ENCODE peak calls at places on chromosomes 4 and X, in eight cellular contexts. J is heart left ventricle; L is fibroblast of lung; G is central memory CD4-positive, alpha-beta T cell; I is dermis microvascular lymphatic vessel endothelial cell; X is stimulated activated CD4-positive, alpha-beta T cell treated with anti-CD3 and anti-CD28 coated beads, TNF-alpha, amount 100 ng/mL, for 48 hours; E is cardiac fibroblast; C is ovary. O is an unnamed sample.

GRCh38 chr4:66094070-66094469 is 423.8 kb upstream of the EPHA5 start:
- DNase-seq in J (no peak), L (no peak), G (no peak), I (no peak), X (no peak), E (no peak), C (no peak), O (no peak)

GRCh38 chrX:109440475-109440874 is 41.4 kb downstream of the GUCY2F start:
- DNase-seq in J (no peak), L (no peak), G (no peak), I (no peak), X (no peak), E (no peak), C (no peak), O (no peak)

GRCh38 chr4:140252742-140253555 is 99.0 kb upstream of the MAML3 start:
- DNase-seq in J (peak), L (peak), G (peak), I (peak), X (no peak), E (peak), C (peak), O (peak)

GRCh38 chr4:9833421-9833820 is 52.0 kb downstream of the DRD5 start:
- DNase-seq in J (no peak), L (no peak), G (no peak), I (no peak), X (no peak), E (no peak), C (no peak), O (no peak)

GRCh38 chr4:8435656-8436121 is 4.8 kb downstream of the ACOX3 start:
- DNase-seq in J (no peak), L (no peak), G (peak), I (no peak), X (no peak), E (peak), C (no peak), O (peak)

GRCh38 chrX:54358424-54359211 is 772 bp upstream of the WNK3 start:
- DNase-seq in J (peak), L (peak), G (peak), I (peak), X (peak), E (peak), C (peak), O (peak)

GRCh38 chr4:150546286-150546685 is 35.7 kb upstream of the MAB21L2 start:
- DNase-seq in J (no peak), L (no peak), G (no peak), I (no peak), X (no peak), E (no peak), C (no peak), O (no peak)

GRCh38 chr4:168139336-168139735 is 47.0 kb downstream of the ANXA10 start:
- DNase-seq in J (no peak), L (peak), G (no peak), I (no peak), X (no peak), E (peak), C (no peak), O (no peak)

GRCh38 chr4:54100607-54101189 is 735 bp downstream of the GSX2 start:
- DNase-seq in J (no peak), L (no peak), G (peak), I (no peak), X (no peak), E (no peak), C (no peak), O (no peak)

GRCh38 chr4:139654516-139654915 is 11.1 kb upstream of the MGST2 start:
- DNase-seq in J (no peak), L (no peak), G (no peak), I (no peak), X (no peak), E (no peak), C (no peak), O (no peak)

GRCh38 chrX:49947778-49948177 is 25.4 kb downstream of the CLCN5 start:
- DNase-seq in J (no peak), L (no peak), G (no peak), I (no peak), X (no peak), E (no peak), C (no peak), O (no peak)

GRCh38 chr4:27357283-27357682 is 496.6 kb downstream of the STIM2 start:
- DNase-seq in J (no peak), L (peak), G (no peak), I (no peak), X (no peak), E (no peak), C (no peak), O (no peak)

GRCh38 chr4:116638592-116638991 is 446.8 kb downstream of the TRAM1L1 start:
- DNase-seq in J (no peak), L (no peak), G (no peak), I (no peak), X (no peak), E (no peak), C (no peak), O (no peak)

GRCh38 chr4:86652332-86652932 is 58.3 kb downstream of the PTPN13 start:
- DNase-seq in J (no peak), L (no peak), G (no peak), I (no peak), X (no peak), E (no peak), C (no peak), O (no peak)

GRCh38 chr4:54709281-54709854 is 51.6 kb downstream of the KIT start:
- DNase-seq in J (no peak), L (no peak), G (peak), I (no peak), X (no peak), E (peak), C (no peak), O (peak)

GRCh38 chr4:184815046-184815877 is 10.5 kb downstream of the ACSL1 start:
- DNase-seq in J (peak), L (peak), G (no peak), I (peak), X (no peak), E (peak), C (peak), O (no peak)

GRCh38 chr4:145170209-145170608 is 10.2 kb downstream of the OTUD4 start:
- DNase-seq in J (no peak), L (peak), G (no peak), I (peak), X (no peak), E (peak), C (no peak), O (no peak)

GRCh38 chrX:152037183-152037582 is 62.7 kb upstream of the GABRE start:
- DNase-seq in J (no peak), L (no peak), G (no peak), I (no peak), X (no peak), E (no peak), C (no peak), O (no peak)

GRCh38 chr4:6749340-6750171 is 33.0 kb upstream of the KIAA0232 start:
- DNase-seq in J (peak), L (peak), G (no peak), I (peak), X (no peak), E (peak), C (no peak), O (no peak)

GRCh38 chr4:169620846-169621228 is 459 bp downstream of the CLCN3 start:
- DNase-seq in J (no peak), L (peak), G (no peak), I (peak), X (no peak), E (peak), C (no peak), O (no peak)

GRCh38 chr4:120765271-120765985 is 157.1 kb downstream of the PRDM5 start:
- DNase-seq in J (no peak), L (no peak), G (no peak), I (no peak), X (no peak), E (no peak), C (no peak), O (no peak)

GRCh38 chr4:23710298-23710697 is 179.5 kb downstream of the PPARGC1A start:
- DNase-seq in J (no peak), L (no peak), G (no peak), I (no peak), X (no peak), E (no peak), C (no peak), O (no peak)

GRCh38 chr4:150348079-150348478 is 233.9 kb upstream of the MAB21L2 start:
- DNase-seq in J (no peak), L (peak), G (no peak), I (peak), X (no peak), E (peak), C (no peak), O (no peak)

GRCh38 chr4:7398104-7398423 is 36.7 kb downstream of the PSAPL1 start:
- DNase-seq in J (peak), L (peak), G (no peak), I (no peak), X (no peak), E (peak), C (peak), O (peak)

GRCh38 chr4:2259541-2260267 is 2.2 kb downstream of the MXD4 start:
- DNase-seq in J (peak), L (no peak), G (no peak), I (no peak), X (no peak), E (no peak), C (peak), O (no peak)

GRCh38 chr4:74365761-74366160 is 816 bp downstream of the EREG start:
- DNase-seq in J (no peak), L (peak), G (no peak), I (peak), X (no peak), E (peak), C (peak), O (no peak)

GRCh38 chr4:159420162-159421057 is 317.5 kb downstream of the RAPGEF2 start:
- DNase-seq in J (no peak), L (no peak), G (no peak), I (no peak), X (no peak), E (no peak), C (no peak), O (no peak)

GRCh38 chr4:75321484-75321883 is 192.7 kb downstream of the RCHY1 start:
- DNase-seq in J (no peak), L (no peak), G (no peak), I (no peak), X (no peak), E (no peak), C (no peak), O (no peak)

GRCh38 chr4:100977746-100978397 is 369.5 kb downstream of the PPP3CA start:
- DNase-seq in J (no peak), L (peak), G (no peak), I (no peak), X (no peak), E (peak), C (no peak), O (no peak)

GRCh38 chr4:75849459-75849858 is 52.8 kb downstream of the PPEF2 start:
- DNase-seq in J (no peak), L (peak), G (no peak), I (peak), X (no peak), E (peak), C (no peak), O (no peak)

GRCh38 chrX:130497531-130497930 is 95.7 kb downstream of the RBMX2 start:
- DNase-seq in J (no peak), L (no peak), G (no peak), I (no peak), X (no peak), E (no peak), C (no peak), O (no peak)